ENCODE peak calls at places on chromosomes 6 and 20, in four cellular contexts. B, Z, O and U are unnamed samples.

GRCh38 chr6:31118178-31118577 is 2.1 kb downstream of the CDSN start:
- DNase-seq in B (no peak), Z (no peak), O (no peak), U (no peak)

GRCh38 chr6:18101271-18101670 is 21.2 kb downstream of the NHLRC1 start:
- DNase-seq in B (peak), Z (no peak), O (peak), U (no peak)

GRCh38 chr20:8875586-8875985 is 193.3 kb upstream of the PLCB4 start:
- DNase-seq in B (no peak), Z (no peak), O (no peak), U (no peak)

GRCh38 chr6:1593286-1593957 is 16.3 kb upstream of the FOXC1 start:
- DNase-seq in B (no peak), Z (no peak), O (no peak), U (no peak)

GRCh38 chr20:3706774-3707507 is 5.5 kb downstream of the SIGLEC1 start:
- DNase-seq in B (peak), Z (no peak), O (peak), U (no peak)

GRCh38 chr6:16725145-16725864 is 36.0 kb downstream of the ATXN1 start:
- DNase-seq in B (peak), Z (no peak), O (peak), U (no peak)

GRCh38 chr20:33812673-33813462 is 1.7 kb downstream of the CHMP4B start:
- DNase-seq in B (no peak), Z (peak), O (no peak), U (no peak)

GRCh38 chr6:110520188-110520956 is 44.0 kb upstream of the SLC22A16 start:
- DNase-seq in B (no peak), Z (no peak), O (no peak), U (no peak)

GRCh38 chr6:27601668-27602254 is 128.9 kb upstream of the ZNF184 start:
- DNase-seq in B (no peak), Z (no peak), O (no peak), U (no peak)

GRCh38 chr6:85124472-85125428 is 325.1 kb upstream of the NT5E start:
- DNase-seq in B (peak), Z (no peak), O (no peak), U (no peak)

GRCh38 chr20:50762435-50763201 is 31.2 kb downstream of the PARD6B start:
- DNase-seq in B (peak), Z (no peak), O (peak), U (no peak)

GRCh38 chr20:57176842-57177241 is 89.6 kb downstream of the BMP7 start:
- DNase-seq in B (no peak), Z (no peak), O (no peak), U (no peak)

GRCh38 chr6:115969930-115970273 is 90.8 kb downstream of the FRK start:
- DNase-seq in B (peak), Z (no peak), O (peak), U (no peak)

GRCh38 chr6:56752534-56752933 is 109.8 kb upstream of the DST start:
- DNase-seq in B (peak), Z (no peak), O (no peak), U (no peak)

GRCh38 chr20:47957135-47957534 is 171.9 kb upstream of the SULF2 start:
- DNase-seq in B (no peak), Z (no peak), O (no peak), U (no peak)

GRCh38 chr20:36498386-36499179 is 42.7 kb upstream of the MYL9 start:
- DNase-seq in B (no peak), Z (no peak), O (no peak), U (no peak)

GRCh38 chr6:129785081-129785755 is 75.2 kb upstream of the ARHGAP18 start:
- DNase-seq in B (peak), Z (no peak), O (peak), U (no peak)

GRCh38 chr6:165804331-165805066 is 141.5 kb upstream of the PDE10A start:
- DNase-seq in B (no peak), Z (no peak), O (peak), U (no peak)

GRCh38 chr20:34817801-34818200 is 7.7 kb downstream of the NCOA6 start:
- DNase-seq in B (no peak), Z (no peak), O (no peak), U (no peak)
- TF ChIP-seq CTCF in B (no peak), Z (no peak), O (no peak), U (no peak)

GRCh38 chr6:74504941-74505340 is 700.9 kb downstream of the COL12A1 start:
- DNase-seq in B (no peak), Z (no peak), O (no peak), U (no peak)

GRCh38 chr6:74507649-74508048 is 698.2 kb downstream of the COL12A1 start:
- DNase-seq in B (no peak), Z (no peak), O (no peak), U (no peak)

GRCh38 chr6:74505391-74505790 is 700.5 kb downstream of the COL12A1 start:
- DNase-seq in B (no peak), Z (no peak), O (no peak), U (no peak)

GRCh38 chr6:74510878-74511277 is 695.0 kb downstream of the COL12A1 start:
- DNase-seq in B (peak), Z (no peak), O (peak), U (no peak)
- TF ChIP-seq CTCF in B (no peak), Z (no peak), O (no peak), U (no peak)

GRCh38 chr20:5933802-5934436 is 16.4 kb downstream of the TRMT6 start:
- DNase-seq in B (no peak), Z (no peak), O (no peak), U (peak)
- TF ChIP-seq CTCF in B (no peak), Z (peak), O (no peak), U (peak)

GRCh38 chr6:38306915-38307314 is 332.8 kb downstream of the BTBD9 start:
- DNase-seq in B (no peak), Z (no peak), O (no peak), U (no peak)
- TF ChIP-seq CTCF in B (no peak), Z (no peak), O (no peak), U (no peak)

DNA sequence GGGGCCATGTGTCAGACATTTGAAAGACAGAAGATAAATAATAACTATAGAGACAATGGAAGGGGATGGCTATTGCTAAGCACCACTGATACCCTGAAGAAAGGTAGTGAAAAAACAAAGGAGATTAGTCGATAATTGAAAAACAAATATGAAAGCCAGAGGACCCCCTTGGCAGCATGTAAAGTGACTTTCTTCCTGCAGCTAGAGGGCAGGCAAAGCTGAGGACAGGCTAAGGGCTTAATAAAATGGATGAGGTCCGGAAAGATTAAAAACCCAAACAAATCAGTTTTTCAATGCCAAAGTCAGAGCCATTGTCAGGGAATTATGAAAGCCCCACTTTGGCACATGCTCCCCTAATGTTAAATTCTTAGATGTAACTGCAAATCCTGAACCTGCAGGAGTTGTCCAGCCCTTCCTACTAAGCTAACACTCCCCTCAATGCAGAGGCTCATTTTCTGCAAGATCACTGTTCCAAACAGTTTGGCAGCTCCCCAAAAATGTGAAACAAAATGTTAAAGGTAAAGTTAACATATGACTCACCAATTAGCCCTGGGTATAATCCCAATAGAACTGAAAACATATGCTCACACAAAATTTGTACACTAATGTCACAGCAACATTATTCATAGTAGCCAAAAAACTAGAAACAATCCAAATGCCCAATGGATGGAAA is 1177.9 kb downstream of the GRIK2 start:
- DNase-seq in B (no peak), Z (no peak), O (peak), U (no peak)
- TF ChIP-seq CTCF in B (no peak), Z (no peak), O (no peak), U (no peak)

GRCh38 chr20:62822239-62822787 is 5.5 kb downstream of the COL9A3 start:
- DNase-seq in B (no peak), Z (no peak), O (no peak), U (no peak)
- TF ChIP-seq CTCF in B (no peak), Z (no peak), O (no peak), U (no peak)

GRCh38 chr6:150667977-150668716 is 68.5 kb downstream of the PLEKHG1 start:
- DNase-seq in B (peak), Z (peak), O (peak), U (no peak)
- TF ChIP-seq CTCF in B (no peak), Z (peak), O (peak), U (no peak)

GRCh38 chr6:142138876-142139275 is 6.2 kb downstream of the GJE1 start:
- DNase-seq in B (no peak), Z (no peak), O (no peak), U (no peak)
- TF ChIP-seq CTCF in B (no peak), Z (no peak), O (no peak), U (no peak)

DNA sequence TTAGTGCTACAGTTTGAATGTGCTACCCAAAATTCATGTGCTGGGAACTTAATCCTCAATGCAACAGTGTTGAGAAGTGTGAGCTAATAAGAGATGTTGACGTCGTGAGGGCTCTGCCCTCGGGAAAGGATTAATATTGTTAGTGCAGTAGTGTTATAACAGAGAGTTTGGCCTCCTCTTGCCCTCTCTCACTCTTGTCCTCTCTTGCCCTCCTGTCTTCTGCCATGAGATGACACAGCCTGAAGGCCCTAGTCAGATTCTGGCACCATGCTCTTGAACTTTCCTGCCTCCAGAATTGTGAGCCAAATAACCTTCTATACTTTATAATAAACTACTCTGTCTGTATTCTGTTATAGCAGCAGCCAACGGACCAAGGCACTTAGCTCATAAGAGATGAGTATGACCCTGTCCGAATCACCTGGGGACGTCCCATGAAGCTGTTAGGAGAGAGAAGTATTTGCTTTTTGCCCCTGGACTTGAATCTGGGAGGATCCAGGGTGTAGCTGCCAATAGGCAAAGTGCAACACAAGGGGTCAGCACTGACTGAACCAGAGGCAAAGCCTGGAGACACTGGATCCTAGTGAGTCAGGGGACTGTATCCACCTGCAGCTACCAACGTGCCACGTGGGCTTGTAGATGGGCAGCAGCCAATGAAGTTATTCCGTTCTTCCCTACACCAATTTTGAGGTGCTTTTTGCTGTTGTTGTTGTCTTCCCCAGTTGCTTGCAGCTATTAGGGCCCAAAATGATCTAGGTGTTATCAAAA is 233.7 kb downstream of the THBS2 start:
- DNase-seq in B (peak), Z (no peak), O (no peak), U (no peak)
- TF ChIP-seq CTCF in B (no peak), Z (no peak), O (no peak), U (no peak)